ENCODE peak calls at places on chromosomes 16 and 17, in five cellular contexts. C is NAMALWA; J is breast epithelium; M is CD8-positive, alpha-beta T cell; X is Caki2. V is an unnamed sample.

GRCh38 chr17:5698959-5699358 is 114.7 kb upstream of the NLRP1 start:
- DNase-seq in C (no peak), J (no peak), M (no peak), X (no peak), V (no peak)

GRCh38 chr17:67441052-67441738 is 64.1 kb downstream of the PITPNC1 start:
- DNase-seq in C (peak), J (no peak), M (peak), X (peak), V (peak)

GRCh38 chr16:5072334-5073278 is 963 bp downstream of the ALG1 start:
- DNase-seq in C (no peak), J (no peak), M (no peak), X (no peak), V (no peak)

GRCh38 chr17:39027037-39027436 is 59.8 kb upstream of the FBXO47 start:
- DNase-seq in C (no peak), J (peak), M (peak), X (no peak), V (no peak)

GRCh38 chr17:11391134-11391533 is 150.1 kb downstream of the SHISA6 start:
- DNase-seq in C (peak), J (no peak), M (no peak), X (no peak), V (no peak)

GRCh38 chr17:17358060-17358751 is 55.0 kb downstream of the NT5M start:
- DNase-seq in C (no peak), J (no peak), M (no peak), X (no peak), V (no peak)

GRCh38 chr16:67024384-67024896 is 4.5 kb upstream of the CBFB start:
- DNase-seq in C (no peak), J (peak), M (no peak), X (no peak), V (no peak)

GRCh38 chr16:2056681-2057407 is 9.1 kb downstream of the TSC2 start:
- DNase-seq in C (no peak), J (no peak), M (no peak), X (no peak), V (no peak)

GRCh38 chr17:48644910-48645557 is 18.9 kb upstream of the HOXB9 start:
- DNase-seq in C (no peak), J (no peak), M (no peak), X (no peak), V (no peak)

GRCh38 chr16:56401482-56401881 is 23.9 kb downstream of the AMFR start:
- DNase-seq in C (peak), J (no peak), M (no peak), X (no peak), V (no peak)

GRCh38 chr17:57142925-57143324 is 57.9 kb downstream of the AKAP1 start:
- DNase-seq in C (no peak), J (no peak), M (no peak), X (no peak), V (no peak)

GRCh38 chr17:8146381-8147140 is 5.6 kb downstream of the PER1 start:
- DNase-seq in C (peak), J (no peak), M (no peak), X (no peak), V (no peak)

GRCh38 chr16:1105888-1106620 is 10.0 kb upstream of the C1QTNF8 start:
- DNase-seq in C (peak), J (peak), M (peak), X (peak), V (no peak)

GRCh38 chr16:80527297-80527696 is 13.5 kb upstream of the DYNLRB2 start:
- DNase-seq in C (peak), J (no peak), M (peak), X (peak), V (no peak)

GRCh38 chr17:38715216-38715943 is 10.3 kb downstream of the MLLT6 start:
- DNase-seq in C (no peak), J (no peak), M (no peak), X (no peak), V (no peak)

GRCh38 chr16:75341934-75342811 is 90.7 kb upstream of the BCAR1 start:
- DNase-seq in C (no peak), J (no peak), M (no peak), X (peak), V (no peak)

GRCh38 chr17:48283390-48283789 is 146.6 kb downstream of the SKAP1 start:
- DNase-seq in C (no peak), J (no peak), M (no peak), X (no peak), V (no peak)

GRCh38 chr17:82779541-82779940 is 27.7 kb downstream of the TBCD start:
- DNase-seq in C (no peak), J (no peak), M (no peak), X (no peak), V (no peak)

GRCh38 chr17:38663125-38663751 is 11.5 kb downstream of the EPOP start:
- DNase-seq in C (peak), J (no peak), M (no peak), X (peak), V (peak)

GRCh38 chr17:17783121-17783824 is 53.5 kb downstream of the SREBF1 start:
- DNase-seq in C (peak), J (no peak), M (peak), X (no peak), V (peak)

GRCh38 chr16:14018848-14019247 is 52.3 kb upstream of the MRTFB start:
- DNase-seq in C (no peak), J (no peak), M (no peak), X (peak), V (no peak)

GRCh38 chr16:29011112-29011511 is 26.3 kb downstream of the LAT start:
- DNase-seq in C (peak), J (no peak), M (no peak), X (no peak), V (no peak)

GRCh38 chr16:11049396-11050059 is 105.2 kb downstream of the CLEC16A start:
- DNase-seq in C (no peak), J (no peak), M (no peak), X (no peak), V (no peak)

GRCh38 chr17:48129981-48130380 is 22.4 kb downstream of the SNX11 start:
- DNase-seq in C (no peak), J (no peak), M (no peak), X (no peak), V (no peak)

GRCh38 chr16:85329059-85329812 is 217.0 kb upstream of the CIBAR2 start:
- DNase-seq in C (peak), J (no peak), M (no peak), X (no peak), V (no peak)

GRCh38 chr16:85235988-85236831 is 123.9 kb upstream of the CIBAR2 start:
- DNase-seq in C (no peak), J (no peak), M (no peak), X (no peak), V (no peak)

GRCh38 chr17:82351713-82352488 is 7.1 kb upstream of the TEX19 start:
- DNase-seq in C (peak), J (peak), M (peak), X (peak), V (peak)

GRCh38 chr16:89912143-89912542 is 6.5 kb upstream of the MC1R start:
- DNase-seq in C (no peak), J (no peak), M (no peak), X (no peak), V (no peak)

GRCh38 chr16:19497181-19497580 is 24.7 kb downstream of the GDE1 start:
- DNase-seq in C (no peak), J (no peak), M (no peak), X (no peak), V (no peak)

GRCh38 chr16:59320657-59321056 is 586.5 kb upstream of the GOT2 start:
- DNase-seq in C (no peak), J (no peak), M (no peak), X (no peak), V (no peak)

GRCh38 chr16:52435573-52435972 is 111.4 kb downstream of the TOX3 start:
- DNase-seq in C (peak), J (no peak), M (no peak), X (no peak), V (no peak)

GRCh38 chr17:80605326-80606066 is 60.9 kb downstream of the RPTOR start:
- DNase-seq in C (peak), J (no peak), M (peak), X (peak), V (peak)

GRCh38 chr17:70804161-70804560 is 634.8 kb downstream of the KCNJ2 start:
- DNase-seq in C (no peak), J (no peak), M (no peak), X (no peak), V (no peak)

GRCh38 chr17:34570491-34570890 is 8.9 kb upstream of the TMEM132E start:
- DNase-seq in C (peak), J (no peak), M (no peak), X (no peak), V (no peak)

GRCh38 chr16:53056528-53056881 is 1.7 kb downstream of the CHD9 start:
- DNase-seq in C (no peak), J (no peak), M (no peak), X (no peak), V (no peak)

GRCh38 chr17:28426081-28426519 is 20.1 kb upstream of the SLC46A1 start:
- DNase-seq in C (no peak), J (no peak), M (no peak), X (no peak), V (no peak)

GRCh38 chr16:30368122-30368791 is 2.0 kb downstream of the TBC1D10B start:
- DNase-seq in C (no peak), J (no peak), M (no peak), X (no peak), V (no peak)

GRCh38 chr16:23784811-23785447 is 30.1 kb downstream of the CHP2 start:
- DNase-seq in C (no peak), J (no peak), M (no peak), X (peak), V (no peak)

GRCh38 chr17:63035695-63036094 is 69.7 kb downstream of the TANC2 start:
- DNase-seq in C (peak), J (no peak), M (no peak), X (no peak), V (no peak)

GRCh38 chr16:11348737-11349598 is 3.7 kb downstream of the RMI2 start:
- DNase-seq in C (no peak), J (no peak), M (no peak), X (no peak), V (no peak)